ENCODE peak calls at places on chromosomes 3 and 15, in five cellular contexts. One of them, this sample, is unnamed.

GRCh38 chr15:74027688-74028087 is 33.2 kb downstream of the PML start:
- DNase-seq in effector memory CD4-positive, alpha-beta T cell: no peak
- DNase-seq in foreskin fibroblast: no peak
- DNase-seq in IMR-90: no peak
- DNase-seq in activated naive CD8-positive, alpha-beta T cell treated with anti-CD3 and anti-CD28 coated beads for 36 hours: no peak
- DNase-seq in this sample: no peak

GRCh38 chr3:97917813-97918536 is 54.3 kb downstream of the RIOX2 start:
- DNase-seq in effector memory CD4-positive, alpha-beta T cell: no peak
- DNase-seq in foreskin fibroblast: peak; percentile 56
- DNase-seq in IMR-90: peak; percentile 69
- DNase-seq in activated naive CD8-positive, alpha-beta T cell treated with anti-CD3 and anti-CD28 coated beads for 36 hours: no peak
- DNase-seq in this sample: peak; percentile 0

GRCh38 chr3:4373669-4374068 is 70.5 kb downstream of the SETMAR start:
- DNase-seq in effector memory CD4-positive, alpha-beta T cell: no peak
- DNase-seq in foreskin fibroblast: peak; percentile 20
- DNase-seq in IMR-90: no peak
- DNase-seq in activated naive CD8-positive, alpha-beta T cell treated with anti-CD3 and anti-CD28 coated beads for 36 hours: no peak
- DNase-seq in this sample: no peak

GRCh38 chr3:59660376-59660775 is 610.6 kb upstream of the CFAP20DC start:
- DNase-seq in effector memory CD4-positive, alpha-beta T cell: no peak
- DNase-seq in foreskin fibroblast: peak; percentile 10
- DNase-seq in IMR-90: peak; percentile 47
- DNase-seq in activated naive CD8-positive, alpha-beta T cell treated with anti-CD3 and anti-CD28 coated beads for 36 hours: no peak
- DNase-seq in this sample: no peak

GRCh38 chr15:97141360-97141759 is 810.9 kb downstream of the NR2F2 start:
- DNase-seq in effector memory CD4-positive, alpha-beta T cell: no peak
- DNase-seq in foreskin fibroblast: no peak
- DNase-seq in IMR-90: no peak
- DNase-seq in activated naive CD8-positive, alpha-beta T cell treated with anti-CD3 and anti-CD28 coated beads for 36 hours: no peak
- DNase-seq in this sample: no peak

GRCh38 chr3:38054166-38054991 is 15.4 kb downstream of the DLEC1 start:
- DNase-seq in effector memory CD4-positive, alpha-beta T cell: no peak
- DNase-seq in foreskin fibroblast: peak; percentile 32
- DNase-seq in IMR-90: peak; percentile 20
- DNase-seq in activated naive CD8-positive, alpha-beta T cell treated with anti-CD3 and anti-CD28 coated beads for 36 hours: no peak
- DNase-seq in this sample: no peak

GRCh38 chr3:39531681-39532080 is 64.2 kb downstream of the MOBP start:
- DNase-seq in effector memory CD4-positive, alpha-beta T cell: no peak
- DNase-seq in foreskin fibroblast: peak; percentile 70
- DNase-seq in IMR-90: peak; percentile 8
- DNase-seq in activated naive CD8-positive, alpha-beta T cell treated with anti-CD3 and anti-CD28 coated beads for 36 hours: no peak
- DNase-seq in this sample: peak; percentile 59

GRCh38 chr3:147937891-147938290 is 528.7 kb downstream of the ZIC1 start:
- DNase-seq in effector memory CD4-positive, alpha-beta T cell: no peak
- DNase-seq in foreskin fibroblast: no peak
- DNase-seq in IMR-90: no peak
- DNase-seq in activated naive CD8-positive, alpha-beta T cell treated with anti-CD3 and anti-CD28 coated beads for 36 hours: no peak
- DNase-seq in this sample: no peak

GRCh38 chr3:126959921-126960603 is 22.9 kb upstream of the PLXNA1 start:
- DNase-seq in effector memory CD4-positive, alpha-beta T cell: no peak
- DNase-seq in foreskin fibroblast: peak; percentile 86
- DNase-seq in IMR-90: peak; percentile 73
- DNase-seq in activated naive CD8-positive, alpha-beta T cell treated with anti-CD3 and anti-CD28 coated beads for 36 hours: no peak
- DNase-seq in this sample: no peak

GRCh38 chr3:127184870-127185216 is 8.1 kb upstream of the PRR23E start:
- DNase-seq in effector memory CD4-positive, alpha-beta T cell: no peak
- DNase-seq in foreskin fibroblast: no peak
- DNase-seq in IMR-90: no peak
- DNase-seq in activated naive CD8-positive, alpha-beta T cell treated with anti-CD3 and anti-CD28 coated beads for 36 hours: no peak
- DNase-seq in this sample: no peak

GRCh38 chr3:151008699-151009098 is 36.2 kb upstream of the CLRN1 start:
- DNase-seq in effector memory CD4-positive, alpha-beta T cell: no peak
- DNase-seq in foreskin fibroblast: peak; percentile 74
- DNase-seq in IMR-90: peak; percentile 66
- DNase-seq in activated naive CD8-positive, alpha-beta T cell treated with anti-CD3 and anti-CD28 coated beads for 36 hours: no peak
- DNase-seq in this sample: no peak

GRCh38 chr3:72549819-72550581 is 298.2 kb downstream of the SHQ1 start:
- DNase-seq in effector memory CD4-positive, alpha-beta T cell: no peak
- DNase-seq in foreskin fibroblast: no peak
- DNase-seq in IMR-90: no peak
- DNase-seq in activated naive CD8-positive, alpha-beta T cell treated with anti-CD3 and anti-CD28 coated beads for 36 hours: peak; percentile 4
- DNase-seq in this sample: no peak

GRCh38 chr15:39595621-39596221 is 14.8 kb downstream of the THBS1 start:
- DNase-seq in effector memory CD4-positive, alpha-beta T cell: no peak
- DNase-seq in foreskin fibroblast: peak; percentile 18
- DNase-seq in IMR-90: peak; percentile 43
- DNase-seq in activated naive CD8-positive, alpha-beta T cell treated with anti-CD3 and anti-CD28 coated beads for 36 hours: no peak
- DNase-seq in this sample: no peak

GRCh38 chr3:117016359-117016758 is 306.8 kb downstream of the TUSC7 start:
- DNase-seq in effector memory CD4-positive, alpha-beta T cell: no peak
- DNase-seq in foreskin fibroblast: peak; percentile 8
- DNase-seq in IMR-90: no peak
- DNase-seq in activated naive CD8-positive, alpha-beta T cell treated with anti-CD3 and anti-CD28 coated beads for 36 hours: no peak
- DNase-seq in this sample: no peak

GRCh38 chr3:146626384-146627122 is 21.4 kb upstream of the PLSCR5 start:
- DNase-seq in effector memory CD4-positive, alpha-beta T cell: no peak
- DNase-seq in foreskin fibroblast: no peak
- DNase-seq in IMR-90: no peak
- DNase-seq in activated naive CD8-positive, alpha-beta T cell treated with anti-CD3 and anti-CD28 coated beads for 36 hours: no peak
- DNase-seq in this sample: no peak

GRCh38 chr15:59190291-59190690 is 16.4 kb upstream of the LDHAL6B start:
- DNase-seq in effector memory CD4-positive, alpha-beta T cell: no peak
- DNase-seq in foreskin fibroblast: no peak
- DNase-seq in IMR-90: no peak
- DNase-seq in activated naive CD8-positive, alpha-beta T cell treated with anti-CD3 and anti-CD28 coated beads for 36 hours: no peak
- DNase-seq in this sample: no peak

GRCh38 chr3:179098388-179099077 is 26.9 kb upstream of the ZMAT3 start:
- DNase-seq in effector memory CD4-positive, alpha-beta T cell: no peak
- DNase-seq in foreskin fibroblast: peak; percentile 64
- DNase-seq in IMR-90: peak; percentile 82
- DNase-seq in activated naive CD8-positive, alpha-beta T cell treated with anti-CD3 and anti-CD28 coated beads for 36 hours: no peak
- DNase-seq in this sample: no peak

GRCh38 chr15:36595625-36596024 is 16.2 kb downstream of the CDIN1 start:
- DNase-seq in effector memory CD4-positive, alpha-beta T cell: no peak
- DNase-seq in foreskin fibroblast: no peak
- DNase-seq in IMR-90: no peak
- DNase-seq in activated naive CD8-positive, alpha-beta T cell treated with anti-CD3 and anti-CD28 coated beads for 36 hours: no peak
- DNase-seq in this sample: no peak

GRCh38 chr15:25903024-25903581 is 40.0 kb upstream of the ATP10A start:
- DNase-seq in effector memory CD4-positive, alpha-beta T cell: no peak
- DNase-seq in foreskin fibroblast: peak; percentile 52
- DNase-seq in IMR-90: peak; percentile 41
- DNase-seq in activated naive CD8-positive, alpha-beta T cell treated with anti-CD3 and anti-CD28 coated beads for 36 hours: no peak
- DNase-seq in this sample: no peak

GRCh38 chr3:171875923-171876412 is 32.8 kb downstream of the TMEM212 start:
- DNase-seq in effector memory CD4-positive, alpha-beta T cell: no peak
- DNase-seq in foreskin fibroblast: no peak
- DNase-seq in IMR-90: peak; percentile 19
- DNase-seq in activated naive CD8-positive, alpha-beta T cell treated with anti-CD3 and anti-CD28 coated beads for 36 hours: peak; percentile 11
- DNase-seq in this sample: no peak